ENCODE peak calls at places on chromosomes 3 and 15, in ten cellular contexts. G, E, I, F, U, S, M, Y, K and T are unnamed samples.

GRCh38 chr3:16264708-16265454 is at the start of the genes DPH3 and OXNAD1:
- DNase-seq in M (peak), F (peak), K (peak), S (peak), G (peak), Y (peak), E (peak), U (peak), I (peak), T (peak)

GRCh38 chr3:195197764-195198423 is 73.1 kb downstream of the XXYLT1 start:
- DNase-seq in K (peak), U (peak), Y (peak), S (peak), I (peak), M (no peak), G (peak), E (no peak), F (no peak), T (peak)

GRCh38 chr3:127694467-127695215 is 21.9 kb downstream of the ABTB1 start:
- DNase-seq in F (no peak), G (no peak), S (no peak), E (peak), I (peak), K (no peak), Y (peak), M (peak), U (peak), T (peak)

GRCh38 chr15:70142072-70142321 is 44.3 kb upstream of the TLE3 start:
- DNase-seq in I (no peak), F (no peak), M (no peak), U (no peak), E (no peak), Y (no peak), S (no peak), G (no peak), K (no peak), T (no peak)

GRCh38 chr15:41982133-41982930 is 10.0 kb upstream of the EHD4 start:
- DNase-seq in K (no peak), E (no peak), F (no peak), M (no peak), G (peak), Y (no peak), U (no peak), S (no peak), I (no peak), T (no peak)

GRCh38 chr3:151265166-151265565 is 13.2 kb downstream of the P2RY14 start:
- DNase-seq in S (no peak), M (no peak), G (no peak), Y (no peak), F (no peak), I (no peak), E (no peak), U (no peak), K (no peak), T (no peak)

GRCh38 chr15:60591491-60592385 is 112.8 kb upstream of the ICE2 start:
- DNase-seq in M (peak), E (peak), G (peak), S (no peak), I (no peak), F (peak), Y (peak), K (no peak), U (no peak), T (peak)

GRCh38 chr3:112357888-112358287 is 24.9 kb downstream of the CD200 start:
- DNase-seq in Y (no peak), G (no peak), S (no peak), I (no peak), U (no peak), M (no peak), K (no peak), E (no peak), F (no peak), T (no peak)

GRCh38 chr15:39578851-39579486 is 1.9 kb upstream of the THBS1 start:
- DNase-seq in K (no peak), G (peak), Y (no peak), M (no peak), U (peak), E (peak), I (no peak), F (no peak), S (peak), T (no peak)

GRCh38 chr15:35874260-35874905 is 328.4 kb upstream of the DPH6 start:
- DNase-seq in U (peak), Y (no peak), S (peak), G (peak), K (peak), E (no peak), M (no peak), I (peak), F (no peak), T (peak)

GRCh38 chr3:119245778-119246177 is 5.1 kb upstream of the B4GALT4 start:
- DNase-seq in F (no peak), E (no peak), G (no peak), S (no peak), U (no peak), I (no peak), K (no peak), M (peak), Y (no peak), T (no peak)

GRCh38 chr3:23701711-23702110 is 104.0 kb upstream of the UBE2E1 start:
- DNase-seq in M (no peak), E (peak), S (no peak), Y (no peak), U (no peak), I (no peak), G (no peak), K (no peak), F (no peak), T (no peak)

GRCh38 chr15:77023576-77024272 is 28.8 kb downstream of the PSTPIP1 start:
- DNase-seq in F (no peak), G (no peak), S (no peak), K (no peak), E (no peak), I (no peak), M (no peak), Y (no peak), U (no peak), T (no peak)

GRCh38 chr3:141311170-141311495 is 57.2 kb upstream of the ZBTB38 start:
- DNase-seq in F (no peak), Y (no peak), E (no peak), K (no peak), S (no peak), U (no peak), G (no peak), M (no peak), I (no peak), T (no peak)

GRCh38 chr3:45884368-45885201 is 1.8 kb upstream of the CCR9 start:
- DNase-seq in Y (no peak), G (no peak), F (no peak), S (no peak), M (no peak), U (no peak), E (no peak), I (no peak), K (no peak), T (no peak)

GRCh38 chr3:60708191-60708975 is 542.9 kb downstream of the FHIT start:
- DNase-seq in U (peak), G (peak), S (no peak), M (no peak), I (peak), Y (no peak), E (no peak), F (no peak), K (no peak), T (no peak)

GRCh38 chr3:53794597-53794996 is 51.6 kb downstream of the CHDH start:
- DNase-seq in U (peak), Y (no peak), K (no peak), F (no peak), I (no peak), S (no peak), E (peak), G (no peak), M (no peak), T (no peak)

GRCh38 chr3:184908859-184909258 is 96.9 kb downstream of the VPS8 start:
- DNase-seq in E (peak), M (no peak), K (no peak), G (no peak), S (no peak), U (no peak), F (no peak), I (no peak), Y (no peak), T (no peak)

DNA sequence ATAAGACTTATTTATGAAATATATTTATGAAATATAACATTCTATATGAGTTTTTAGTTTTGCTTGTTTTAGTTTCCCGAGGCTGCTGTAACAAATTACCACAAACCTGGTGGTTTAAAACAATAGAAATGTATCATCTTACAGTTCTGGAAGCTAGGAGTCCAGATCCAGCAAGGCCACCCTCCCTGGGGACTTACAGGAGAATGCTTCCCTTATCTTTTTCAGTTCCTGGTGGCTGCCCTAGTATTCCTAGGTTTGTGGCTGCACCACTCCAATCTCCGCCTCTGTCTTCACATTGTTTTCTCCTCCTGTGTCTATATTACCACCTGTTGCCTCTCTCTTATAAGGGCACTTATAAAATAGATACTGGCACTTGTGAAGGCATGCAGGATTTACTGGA is 877.8 kb downstream of the TUSC7 start:
- DNase-seq in I (no peak), G (no peak), Y (no peak), M (no peak), K (no peak), U (no peak), E (no peak), F (no peak), S (no peak), T (no peak)
- TF ChIP-seq CTCF in I (no peak), G (no peak), Y (no peak), M (no peak), K (no peak), U (no peak), E (no peak), F (no peak), S (no peak), T (no peak)

DNA sequence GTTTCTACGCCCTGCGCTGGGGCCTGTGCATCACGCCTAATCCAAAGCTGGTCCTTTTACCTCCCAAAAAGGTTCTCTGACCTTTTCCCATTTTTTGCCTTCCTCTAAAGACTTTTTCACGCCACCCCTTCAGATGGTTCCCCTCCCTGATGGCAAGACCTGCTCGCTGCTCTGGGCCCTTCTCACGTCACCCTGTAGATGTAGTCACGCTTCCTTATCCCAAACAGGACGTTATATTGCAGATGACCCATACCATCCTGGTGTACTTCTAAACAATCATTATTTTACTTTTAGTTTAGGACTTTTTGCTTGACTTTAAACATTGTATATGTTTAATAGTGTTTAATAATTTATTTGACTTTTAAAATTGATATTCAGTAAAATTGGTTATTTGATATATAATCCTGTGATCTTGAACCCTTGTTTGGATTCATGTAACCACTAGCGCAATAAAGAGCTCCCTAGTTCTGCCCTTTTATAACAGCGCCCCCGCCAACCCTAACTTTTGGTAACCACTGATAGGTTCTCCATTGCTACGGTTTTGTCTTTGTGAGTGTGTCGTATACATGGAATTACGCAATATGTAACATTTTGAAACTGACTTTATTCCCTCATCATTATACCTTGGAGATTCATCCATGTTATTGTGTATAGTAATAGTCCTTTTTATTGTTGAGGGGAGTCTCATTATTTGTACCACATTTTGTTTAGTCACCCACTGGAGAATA is 159.0 kb upstream of the CHRNA7 start:
- DNase-seq in G (no peak), E (peak), Y (no peak), I (no peak), K (no peak), M (no peak), U (no peak), F (peak), S (no peak), T (no peak)
- TF ChIP-seq CTCF in G (no peak), E (peak), Y (no peak), I (no peak), K (no peak), M (no peak), U (no peak), F (no peak), S (no peak), T (no peak)

GRCh38 chr3:174352227-174352626 is 506.9 kb upstream of the NAALADL2 start:
- DNase-seq in I (no peak), F (no peak), U (no peak), G (no peak), K (no peak), M (no peak), Y (no peak), E (no peak), S (no peak), T (no peak)

GRCh38 chr3:174358252-174358651 is 500.9 kb upstream of the NAALADL2 start:
- DNase-seq in U (no peak), G (no peak), I (peak), K (no peak), E (no peak), Y (no peak), S (no peak), F (no peak), M (no peak), T (no peak)

GRCh38 chr3:174356596-174356995 is 502.5 kb upstream of the NAALADL2 start:
- DNase-seq in M (no peak), I (no peak), S (no peak), U (no peak), G (no peak), Y (no peak), K (no peak), E (no peak), F (no peak), T (no peak)

GRCh38 chr3:174355505-174355904 is 503.6 kb upstream of the NAALADL2 start:
- DNase-seq in E (peak), M (no peak), S (no peak), G (peak), F (no peak), K (no peak), U (peak), I (peak), Y (peak), T (no peak)
- TF ChIP-seq CTCF in E (peak), M (peak), S (peak), G (peak), F (peak), K (peak), U (peak), I (peak), Y (peak), T (no peak)

DNA sequence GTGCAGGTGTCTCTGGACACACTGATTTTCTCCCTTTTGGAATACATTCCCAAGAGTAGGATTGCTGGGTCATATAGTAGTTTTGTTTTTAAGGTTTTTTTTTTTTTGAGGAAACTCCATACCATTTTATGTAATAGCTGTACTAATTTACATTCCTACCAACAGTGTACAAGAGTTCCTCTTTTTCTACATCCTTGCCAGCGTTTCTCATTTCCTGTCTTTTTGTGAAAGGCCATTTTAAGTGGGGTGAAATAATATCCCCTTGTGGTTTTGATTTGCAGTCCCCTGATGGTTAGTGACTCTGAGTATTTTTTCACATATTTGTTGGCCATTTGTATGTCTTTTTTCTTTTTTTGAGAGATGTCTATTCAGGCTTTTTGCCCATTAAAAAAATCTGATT is 1205.5 kb downstream of the ROBO1 start:
- DNase-seq in F (no peak), M (no peak), K (no peak), I (no peak), U (no peak), S (no peak), Y (no peak), E (no peak), G (no peak), T (no peak)
- TF ChIP-seq CTCF in F (no peak), M (no peak), K (no peak), I (no peak), U (no peak), S (no peak), Y (no peak), E (no peak), G (no peak), T (no peak)